ENCODE peak calls at places on chromosomes 11 and 22, in four cellular contexts. E is RWPE2, F is aorta, Z is keratinocyte. S is an unnamed sample.

GRCh38 chr11:77871855-77872254 is 50.9 kb downstream of the AAMDC start:
- DNase-seq in Z (no peak), F (no peak), E (no peak), S (no peak)

GRCh38 chr11:45045692-45046471 is 95.2 kb upstream of the TP53I11 start:
- DNase-seq in Z (peak; percentile 52), F (peak; percentile 75), E (peak; percentile 81), S (no peak)

GRCh38 chr11:65363770-65364169 is 9.2 kb downstream of the TIGD3 start:
- DNase-seq in F (no peak), Z (no peak), E (no peak), S (no peak)

GRCh38 chr11:111723595-111723994 is 42.6 kb downstream of the PPP2R1B start:
- DNase-seq in E (no peak), F (no peak), Z (no peak), S (no peak)

GRCh38 chr22:24170189-24170588 is 11.1 kb upstream of the SUSD2 start:
- DNase-seq in Z (no peak), E (no peak), F (no peak), S (no peak)

GRCh38 chr11:127600674-127601073 is 600.1 kb upstream of the KIRREL3 start:
- DNase-seq in Z (no peak), E (no peak), F (no peak), S (no peak)

GRCh38 chr11:125280646-125281045 is 116.1 kb downstream of the PKNOX2 start:
- DNase-seq in Z (no peak), E (no peak), F (no peak), S (no peak)

GRCh38 chr11:119488256-119488995 is 65.5 kb upstream of the THY1 start:
- DNase-seq in F (peak; percentile 25), Z (no peak), E (peak; percentile 34), S (peak; percentile 8)

GRCh38 chr11:130160460-130161090 is 993 bp downstream of the ST14 start:
- DNase-seq in Z (no peak), F (no peak), E (no peak), S (no peak)

GRCh38 chr11:119571311-119571710 is 148.3 kb upstream of the THY1 start:
- DNase-seq in F (no peak), Z (no peak), E (no peak), S (no peak)

GRCh38 chr11:17892409-17892808 is 120.4 kb downstream of the SERGEF start:
- DNase-seq in Z (no peak), F (no peak), E (no peak), S (no peak)

GRCh38 chr11:123702137-123702536 is 39.3 kb downstream of the ZNF202 start:
- DNase-seq in E (no peak), Z (no peak), F (no peak), S (no peak)

GRCh38 chr22:22810018-22810427 is 77.6 kb upstream of the IGLL5 start:
- DNase-seq in F (peak; percentile 69), Z (no peak), E (no peak), S (peak; percentile 59)

GRCh38 chr11:9660886-9661285 is 3.0 kb upstream of the SWAP70 start:
- DNase-seq in Z (no peak), F (no peak), E (no peak), S (no peak)

GRCh38 chr11:67276821-67277230 is 10.6 kb downstream of the GRK2 start:
- DNase-seq in Z (no peak), E (no peak), F (peak; percentile 78), S (peak; percentile 69)

GRCh38 chr11:57639321-57640067 is 10.2 kb downstream of the YPEL4 start:
- DNase-seq in Z (no peak), E (no peak), F (no peak), S (no peak)
- H3K4me3 ChIP-seq in Z (peak overlapping the region; percentile 93), E (peak overlapping the region; percentile 100), F (no peak overlapping the region), S (no peak overlapping the region)

GRCh38 chr11:12786891-12787290 is 112.7 kb downstream of the TEAD1 start:
- DNase-seq in E (no peak), Z (no peak), F (no peak), S (peak; percentile 60)

GRCh38 chr11:12791245-12791644 is 117.0 kb downstream of the TEAD1 start:
- DNase-seq in E (no peak), F (no peak), Z (no peak), S (no peak)

GRCh38 chr11:12787847-12788246 is 113.6 kb downstream of the TEAD1 start:
- DNase-seq in Z (no peak), E (no peak), F (peak; percentile 60), S (no peak)

GRCh38 chr11:12789574-12789973 is 115.4 kb downstream of the TEAD1 start:
- DNase-seq in F (no peak), Z (no peak), E (no peak), S (peak; percentile 67)

DNA sequence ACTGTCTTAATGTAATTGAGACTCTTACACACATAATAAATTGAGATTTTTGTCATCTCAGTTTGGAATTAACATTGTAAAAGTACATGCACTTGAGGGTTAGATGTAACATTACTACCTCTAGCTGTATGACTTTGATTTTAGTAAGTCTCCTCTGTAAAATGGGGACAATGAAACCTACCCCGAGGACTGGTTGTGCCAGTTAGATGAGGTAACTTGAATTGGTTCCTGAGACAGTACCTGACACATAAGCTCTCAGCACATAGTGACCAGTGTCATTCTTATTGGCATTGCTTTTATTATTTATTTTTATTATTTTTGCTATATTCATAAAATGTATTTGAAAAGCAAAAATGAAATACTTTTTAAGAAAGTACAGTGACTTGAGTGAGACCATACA is 114.8 kb downstream of the TEAD1 start:
- DNase-seq in F (no peak), Z (no peak), E (no peak), S (no peak)
- H3K9me3 ChIP-seq in F (no peaks in the 10 kb centered on the region), Z (no peaks in the 10 kb centered on the region), E (no peaks in the 10 kb centered on the region), S (no peaks in the 10 kb centered on the region)

DNA sequence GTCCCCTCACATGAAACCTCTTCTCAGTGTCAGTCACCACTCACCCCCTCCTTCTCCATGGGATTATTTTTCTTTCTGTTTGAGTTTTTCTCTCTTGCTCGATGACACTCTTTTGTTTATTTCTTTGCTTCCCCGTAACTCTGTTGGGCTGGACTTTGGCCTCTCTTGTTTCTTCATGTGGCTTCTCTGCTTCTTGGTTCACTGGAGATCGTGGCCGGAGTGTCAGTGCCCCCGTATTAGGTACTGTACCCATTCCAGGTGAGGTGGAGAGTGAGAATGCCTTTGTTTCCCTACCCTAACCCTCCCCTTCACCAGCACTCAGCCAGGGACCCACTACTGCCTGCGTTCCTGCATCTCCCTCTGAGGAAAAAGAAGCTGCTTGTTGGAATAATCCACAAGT is 32.5 kb downstream of the CYB5R2 start:
- DNase-seq in F (no peak), E (no peak), Z (no peak), S (no peak)
- H3K36me3 ChIP-seq in F (peaks cover 6% of the 10 kb centered on the region), E (no peaks in the 10 kb centered on the region), Z (no peaks in the 10 kb centered on the region), S (no peaks in the 10 kb centered on the region)

GRCh38 chr22:44646141-44646540 is 55.9 kb upstream of the PRR5 start:
- DNase-seq in F (no peak), Z (no peak), E (no peak), S (no peak)

GRCh38 chr22:44648085-44648820 is 53.8 kb upstream of the PRR5 start:
- DNase-seq in Z (no peak), E (no peak), F (peak; percentile 74), S (peak; percentile 75)

GRCh38 chr22:44646668-44647067 is 55.3 kb upstream of the PRR5 start:
- DNase-seq in Z (no peak), E (no peak), F (no peak), S (peak; percentile 66)

GRCh38 chr22:44647141-44647540 is 54.9 kb upstream of the PRR5 start:
- DNase-seq in F (no peak), Z (no peak), E (no peak), S (no peak)

GRCh38 chr22:44648821-44649566 is 53.0 kb upstream of the PRR5 start:
- DNase-seq in E (no peak), F (peak; percentile 69), Z (peak; percentile 41), S (peak; percentile 75)
- H3K4me3 ChIP-seq in E (no peak overlapping the region), F (no peak overlapping the region), Z (no peak overlapping the region), S (peak overlapping the region; percentile 30)

DNA sequence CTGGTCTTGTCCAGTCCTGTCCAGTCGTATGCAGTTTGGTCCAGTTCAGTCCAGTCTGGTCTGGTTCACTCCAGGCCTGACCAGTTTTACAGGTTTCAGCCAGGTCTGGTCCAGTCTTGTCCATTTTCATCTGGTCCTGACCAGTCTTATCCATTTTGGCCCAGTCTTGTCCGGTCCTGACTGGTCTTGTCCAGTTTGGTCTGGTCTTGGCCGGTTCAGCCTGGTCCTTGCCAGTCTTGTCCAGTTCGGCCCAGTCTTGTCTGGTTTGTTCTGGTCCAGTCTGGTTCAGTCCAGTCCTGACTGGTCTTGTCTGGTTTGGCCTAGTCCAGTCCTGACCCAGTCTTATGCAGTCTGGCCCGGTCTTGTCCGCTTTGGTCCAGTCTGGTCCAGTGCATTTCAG is 380.2 kb downstream of the OR4C45 start:
- DNase-seq in F (no peak), E (no peak), Z (no peak), S (no peak)
- H3K9me3 ChIP-seq in F (no peaks in the 10 kb centered on the region), E (peaks cover 5% of the 10 kb centered on the region), Z (peaks cover 7% of the 10 kb centered on the region), S (peaks cover 3% of the 10 kb centered on the region)

GRCh38 chr22:40236131-40236665 is 58.5 kb downstream of the TNRC6B start:
- DNase-seq in E (no peak), F (no peak), Z (no peak), S (no peak)
- H3K36me3 ChIP-seq in E (no peaks in the 10 kb centered on the region), F (no peaks in the 10 kb centered on the region), Z (peaks cover 3% of the 10 kb centered on the region), S (no peaks in the 10 kb centered on the region)

GRCh38 chr11:73383249-73384126 is 7.3 kb downstream of the RELT start:
- DNase-seq in Z (no peak), F (no peak), E (no peak), S (no peak)
- H3K4me3 ChIP-seq in Z (no peak overlapping the region), F (no peak overlapping the region), E (no peak overlapping the region), S (no peak overlapping the region)

S was measured in WERI-Rb-1.